ENCODE peak calls at places on chromosomes 11 and 22, in eight cellular contexts. One of them, this sample, is unnamed.

GRCh38 chr11:124865902-124866851 is 945 bp downstream of the ROBO3 start:
- DNase-seq in A549: peak
- DNase-seq in HCT116: no peak
- DNase-seq in K562: peak
- DNase-seq in HepG2: no peak
- DNase-seq in H1: no peak
- DNase-seq in GM12878: no peak
- DNase-seq in endothelial cell of umbilical vein: peak
- DNase-seq in this sample: no peak

GRCh38 chr11:125990244-125990643 is 44.4 kb downstream of the VSIG10L2 start:
- DNase-seq in A549: no peak
- DNase-seq in HCT116: no peak
- DNase-seq in K562: no peak
- DNase-seq in HepG2: no peak
- DNase-seq in H1: no peak
- DNase-seq in GM12878: no peak
- DNase-seq in endothelial cell of umbilical vein: no peak
- DNase-seq in this sample: no peak

GRCh38 chr22:30212363-30212995 is 34.1 kb downstream of the LIF start:
- DNase-seq in A549: peak
- DNase-seq in HCT116: peak
- DNase-seq in K562: no peak
- DNase-seq in HepG2: peak
- DNase-seq in H1: no peak
- DNase-seq in GM12878: no peak
- DNase-seq in endothelial cell of umbilical vein: peak
- DNase-seq in this sample: peak

GRCh38 chr22:48876951-48877350 is 950.7 kb downstream of the BRD1 start:
- DNase-seq in A549: no peak
- DNase-seq in HCT116: no peak
- DNase-seq in K562: no peak
- DNase-seq in HepG2: no peak
- DNase-seq in H1: no peak
- DNase-seq in GM12878: no peak
- DNase-seq in endothelial cell of umbilical vein: no peak
- DNase-seq in this sample: no peak

GRCh38 chr22:17120711-17121234 is 387 bp downstream of the TMEM121B start:
- DNase-seq in A549: no peak
- DNase-seq in HCT116: no peak
- DNase-seq in K562: peak
- DNase-seq in HepG2: no peak
- DNase-seq in H1: no peak
- DNase-seq in GM12878: no peak
- DNase-seq in endothelial cell of umbilical vein: no peak
- DNase-seq in this sample: peak

GRCh38 chr11:2797181-2797711 is 88.3 kb downstream of the CDKN1C start:
- DNase-seq in A549: no peak
- DNase-seq in HCT116: no peak
- DNase-seq in K562: no peak
- DNase-seq in HepG2: no peak
- DNase-seq in H1: no peak
- DNase-seq in GM12878: no peak
- DNase-seq in endothelial cell of umbilical vein: no peak
- DNase-seq in this sample: no peak

GRCh38 chr11:113373306-113373705 is 14.3 kb upstream of the ANKK1 start:
- DNase-seq in A549: no peak
- DNase-seq in HCT116: no peak
- DNase-seq in K562: no peak
- DNase-seq in HepG2: no peak
- DNase-seq in H1: no peak
- DNase-seq in GM12878: no peak
- DNase-seq in endothelial cell of umbilical vein: no peak
- DNase-seq in this sample: no peak

GRCh38 chr11:66883021-66883968 is 26.4 kb downstream of the LRFN4 start:
- DNase-seq in A549: peak
- DNase-seq in HCT116: peak
- DNase-seq in K562: peak
- DNase-seq in HepG2: peak
- DNase-seq in H1: no peak
- DNase-seq in GM12878: no peak
- DNase-seq in endothelial cell of umbilical vein: peak
- DNase-seq in this sample: peak

GRCh38 chr11:19633276-19633675 is 79.4 kb upstream of the NAV2 start:
- DNase-seq in A549: no peak
- DNase-seq in HCT116: no peak
- DNase-seq in K562: no peak
- DNase-seq in HepG2: no peak
- DNase-seq in H1: no peak
- DNase-seq in GM12878: no peak
- DNase-seq in endothelial cell of umbilical vein: no peak
- DNase-seq in this sample: no peak

GRCh38 chr11:114084414-114084813 is 24.9 kb downstream of the ZBTB16 start:
- DNase-seq in A549: no peak
- DNase-seq in HCT116: no peak
- DNase-seq in K562: no peak
- DNase-seq in HepG2: no peak
- DNase-seq in H1: no peak
- DNase-seq in GM12878: no peak
- DNase-seq in endothelial cell of umbilical vein: no peak
- DNase-seq in this sample: no peak

GRCh38 chr11:3000032-3000961 is 8.2 kb upstream of the NAP1L4 start:
- DNase-seq in A549: no peak
- DNase-seq in HCT116: no peak
- DNase-seq in K562: no peak
- DNase-seq in HepG2: no peak
- DNase-seq in H1: no peak
- DNase-seq in GM12878: no peak
- DNase-seq in endothelial cell of umbilical vein: peak
- DNase-seq in this sample: no peak

GRCh38 chr11:114147389-114148382 is 88.2 kb downstream of the ZBTB16 start:
- DNase-seq in A549: no peak
- DNase-seq in HCT116: no peak
- DNase-seq in K562: peak
- DNase-seq in HepG2: no peak
- DNase-seq in H1: no peak
- DNase-seq in GM12878: no peak
- DNase-seq in endothelial cell of umbilical vein: peak
- DNase-seq in this sample: peak

GRCh38 chr11:90134420-90135003 is at the start of gene NAALAD2:
- DNase-seq in A549: peak
- DNase-seq in HCT116: no peak
- DNase-seq in K562: peak
- DNase-seq in HepG2: peak
- DNase-seq in H1: peak
- DNase-seq in GM12878: no peak
- DNase-seq in endothelial cell of umbilical vein: peak
- DNase-seq in this sample: peak

GRCh38 chr22:47197735-47198500 is 435.5 kb downstream of the TBC1D22A start:
- DNase-seq in A549: no peak
- DNase-seq in HCT116: no peak
- DNase-seq in K562: no peak
- DNase-seq in HepG2: no peak
- DNase-seq in H1: no peak
- DNase-seq in GM12878: no peak
- DNase-seq in endothelial cell of umbilical vein: no peak
- DNase-seq in this sample: no peak

GRCh38 chr11:59208956-59209355 is 3.8 kb downstream of the MPEG1 start:
- DNase-seq in A549: no peak
- DNase-seq in HCT116: no peak
- DNase-seq in K562: no peak
- DNase-seq in HepG2: no peak
- DNase-seq in H1: no peak
- DNase-seq in GM12878: no peak
- DNase-seq in endothelial cell of umbilical vein: no peak
- DNase-seq in this sample: no peak

GRCh38 chr11:2759228-2760195 is 59.7 kb upstream of the KCNQ1OT1 start:
- DNase-seq in A549: no peak
- DNase-seq in HCT116: no peak
- DNase-seq in K562: no peak
- DNase-seq in HepG2: no peak
- DNase-seq in H1: no peak
- DNase-seq in GM12878: no peak
- DNase-seq in endothelial cell of umbilical vein: no peak
- DNase-seq in this sample: no peak

GRCh38 chr11:68213135-68213515 is at the start of gene KMT5B:
- DNase-seq in A549: no peak
- DNase-seq in HCT116: peak
- DNase-seq in K562: no peak
- DNase-seq in HepG2: no peak
- DNase-seq in H1: no peak
- DNase-seq in GM12878: no peak
- DNase-seq in endothelial cell of umbilical vein: no peak
- DNase-seq in this sample: no peak

DNA sequence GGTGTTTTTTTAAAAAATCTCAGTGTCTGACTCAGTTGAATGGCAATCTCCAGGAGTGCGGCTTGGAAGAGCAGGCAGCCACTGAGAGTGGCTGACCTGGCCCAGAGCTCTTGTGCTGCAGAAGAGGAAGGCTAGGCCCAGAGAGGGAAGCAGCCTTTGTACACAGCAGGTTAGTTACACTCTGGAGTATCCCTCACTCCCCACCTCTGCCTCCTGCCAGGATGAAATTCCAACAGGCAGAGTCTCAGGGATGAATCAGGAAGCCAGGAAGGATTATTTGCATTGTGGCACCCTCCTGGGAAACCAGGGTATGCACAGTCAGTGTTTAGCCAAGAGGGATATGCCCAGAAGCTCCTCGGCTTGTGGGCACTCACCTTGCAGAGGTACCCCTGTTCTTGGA is 93.5 kb upstream of the ISX start:
- DNase-seq in A549: no peak
- DNase-seq in HCT116: no peak
- DNase-seq in K562: no peak
- DNase-seq in HepG2: no peak
- DNase-seq in H1: no peak
- DNase-seq in GM12878: no peak
- DNase-seq in endothelial cell of umbilical vein: no peak
- DNase-seq in this sample: no peak
- TF ChIP-seq MAX in A549: no peak
- TF ChIP-seq MAX in HCT116: no peak
- TF ChIP-seq MAX in K562: no peak
- TF ChIP-seq MAX in HepG2: no peak
- TF ChIP-seq MAX in H1: no peak
- TF ChIP-seq MAX in GM12878: no peak
- TF ChIP-seq MAX in endothelial cell of umbilical vein: no peak
- TF ChIP-seq MAX in this sample: no peak

GRCh38 chr11:47413908-47414684 is 5.7 kb downstream of the SLC39A13 start:
- DNase-seq in A549: no peak
- DNase-seq in HCT116: no peak
- DNase-seq in K562: no peak
- DNase-seq in HepG2: no peak
- DNase-seq in H1: no peak
- DNase-seq in GM12878: no peak
- DNase-seq in endothelial cell of umbilical vein: no peak
- DNase-seq in this sample: no peak

GRCh38 chr11:47415949-47416472 is 7.6 kb downstream of the SLC39A13 start:
- DNase-seq in A549: peak
- DNase-seq in HCT116: peak
- DNase-seq in K562: no peak
- DNase-seq in HepG2: no peak
- DNase-seq in H1: no peak
- DNase-seq in GM12878: no peak
- DNase-seq in endothelial cell of umbilical vein: peak
- DNase-seq in this sample: no peak

GRCh38 chr11:47414685-47415070 is 6.3 kb downstream of the SLC39A13 start:
- DNase-seq in A549: no peak
- DNase-seq in HCT116: no peak
- DNase-seq in K562: no peak
- DNase-seq in HepG2: no peak
- DNase-seq in H1: no peak
- DNase-seq in GM12878: no peak
- DNase-seq in endothelial cell of umbilical vein: no peak
- DNase-seq in this sample: no peak

GRCh38 chr11:47413351-47413750 is 5.0 kb downstream of the SLC39A13 start:
- DNase-seq in A549: no peak
- DNase-seq in HCT116: no peak
- DNase-seq in K562: no peak
- DNase-seq in HepG2: no peak
- DNase-seq in H1: no peak
- DNase-seq in GM12878: no peak
- DNase-seq in endothelial cell of umbilical vein: no peak
- DNase-seq in this sample: no peak

GRCh38 chr11:47415091-47415854 is 6.9 kb downstream of the SLC39A13 start:
- DNase-seq in A549: no peak
- DNase-seq in HCT116: no peak
- DNase-seq in K562: no peak
- DNase-seq in HepG2: no peak
- DNase-seq in H1: no peak
- DNase-seq in GM12878: no peak
- DNase-seq in endothelial cell of umbilical vein: no peak
- DNase-seq in this sample: no peak
- TF ChIP-seq POLR2A in A549: no peak
- TF ChIP-seq POLR2A in HCT116: no peak
- TF ChIP-seq POLR2A in K562: peak
- TF ChIP-seq POLR2A in HepG2: no peak
- TF ChIP-seq POLR2A in H1: no peak
- TF ChIP-seq POLR2A in GM12878: peak
- TF ChIP-seq POLR2A in endothelial cell of umbilical vein: no peak
- TF ChIP-seq POLR2A in this sample: no peak

GRCh38 chr11:57667065-57667714 is 724 bp upstream of the ZDHHC5 start:
- DNase-seq in A549: peak
- DNase-seq in HCT116: peak
- DNase-seq in K562: peak
- DNase-seq in HepG2: peak
- DNase-seq in H1: peak
- DNase-seq in GM12878: no peak
- DNase-seq in endothelial cell of umbilical vein: peak
- DNase-seq in this sample: peak
- H3K4me3 ChIP-seq in A549: peak
- H3K4me3 ChIP-seq in HCT116: peak
- H3K4me3 ChIP-seq in K562: peak
- H3K4me3 ChIP-seq in HepG2: peak
- H3K4me3 ChIP-seq in H1: peak
- H3K4me3 ChIP-seq in GM12878: peak
- H3K4me3 ChIP-seq in endothelial cell of umbilical vein: peak
- H3K4me3 ChIP-seq in this sample: peak

GRCh38 chr11:88375927-88376470 is 38.5 kb upstream of the CTSC start:
- DNase-seq in A549: no peak
- DNase-seq in HCT116: no peak
- DNase-seq in K562: no peak
- DNase-seq in HepG2: no peak
- DNase-seq in H1: no peak
- DNase-seq in GM12878: no peak
- DNase-seq in endothelial cell of umbilical vein: no peak
- DNase-seq in this sample: no peak

GRCh38 chr11:88378422-88379066 is 41.0 kb upstream of the CTSC start:
- DNase-seq in A549: no peak
- DNase-seq in HCT116: no peak
- DNase-seq in K562: no peak
- DNase-seq in HepG2: no peak
- DNase-seq in H1: no peak
- DNase-seq in GM12878: no peak
- DNase-seq in endothelial cell of umbilical vein: no peak
- DNase-seq in this sample: no peak

GRCh38 chr11:88377661-88378060 is 40.1 kb upstream of the CTSC start:
- DNase-seq in A549: no peak
- DNase-seq in HCT116: no peak
- DNase-seq in K562: no peak
- DNase-seq in HepG2: no peak
- DNase-seq in H1: no peak
- DNase-seq in GM12878: no peak
- DNase-seq in endothelial cell of umbilical vein: peak
- DNase-seq in this sample: no peak

GRCh38 chr11:88377151-88377550 is 39.6 kb upstream of the CTSC start:
- DNase-seq in A549: no peak
- DNase-seq in HCT116: no peak
- DNase-seq in K562: no peak
- DNase-seq in HepG2: no peak
- DNase-seq in H1: no peak
- DNase-seq in GM12878: no peak
- DNase-seq in endothelial cell of umbilical vein: no peak
- DNase-seq in this sample: no peak
- TF ChIP-seq MAX in A549: no peak
- TF ChIP-seq MAX in HCT116: no peak
- TF ChIP-seq MAX in K562: no peak
- TF ChIP-seq MAX in HepG2: no peak
- TF ChIP-seq MAX in H1: no peak
- TF ChIP-seq MAX in GM12878: no peak
- TF ChIP-seq MAX in endothelial cell of umbilical vein: no peak
- TF ChIP-seq MAX in this sample: no peak

This sample was measured in NB4.